ENCODE peak calls at places on chromosomes 6 and 20, in nine cellular contexts. S is thoracic aorta, W is neural progenitor cell, Y is cardiac fibroblast, D is Peyer's patch, E is GM12864, M is pancreas, U is adrenal gland, P is AG09309. L is an unnamed sample.

GRCh38 chr20:37801921-37802320 is 101.0 kb upstream of the VSTM2L start:
- DNase-seq in D (no peak), U (no peak), M (no peak), Y (peak), E (no peak), W (no peak), S (no peak), P (no peak), L (no peak)

GRCh38 chr6:160134779-160135547 is 13.3 kb downstream of the SLC22A1 start:
- DNase-seq in D (no peak), U (no peak), P (no peak), Y (no peak), S (no peak), W (no peak), M (no peak), E (no peak), L (peak)

GRCh38 chr6:13355969-13356368 is 27.6 kb upstream of the TBC1D7 start:
- DNase-seq in P (no peak), Y (no peak), D (no peak), M (no peak), W (no peak), U (no peak), S (no peak), E (peak), L (no peak)

GRCh38 chr6:39029156-39030011 is 19.2 kb upstream of the GLP1R start:
- DNase-seq in P (no peak), W (peak), U (peak), E (no peak), D (peak), S (no peak), Y (peak), M (no peak), L (no peak)

GRCh38 chr6:34890526-34890910 is 1.5 kb downstream of the ANKS1A start:
- DNase-seq in E (no peak), W (no peak), Y (no peak), D (no peak), P (no peak), M (no peak), S (no peak), U (no peak), L (no peak)

GRCh38 chr6:157089851-157090250 is 233.5 kb downstream of the TMEM242 start:
- DNase-seq in M (no peak), P (no peak), D (no peak), E (no peak), W (peak), U (no peak), Y (no peak), S (no peak), L (no peak)

GRCh38 chr20:17558154-17558940 is 11.5 kb upstream of the DSTN start:
- DNase-seq in U (peak), P (peak), S (peak), M (no peak), Y (peak), E (no peak), D (no peak), W (no peak), L (peak)

GRCh38 chr6:40439401-40439800 is 147.8 kb downstream of the LRFN2 start:
- DNase-seq in M (no peak), U (no peak), P (no peak), Y (no peak), E (no peak), S (no peak), W (no peak), D (no peak), L (no peak)

GRCh38 chr6:135722679-135723078 is 128.8 kb upstream of the PDE7B start:
- DNase-seq in P (peak), E (no peak), Y (peak), W (no peak), D (no peak), M (peak), U (no peak), S (no peak), L (no peak)

GRCh38 chr20:53940883-53941546 is 129.4 kb downstream of the BCAS1 start:
- DNase-seq in S (no peak), W (peak), U (no peak), Y (peak), D (no peak), E (no peak), P (peak), M (no peak), L (no peak)

GRCh38 chr6:123803862-123804681 is at the start of gene NKAIN2:
- DNase-seq in E (no peak), Y (no peak), U (no peak), M (no peak), S (no peak), W (peak), P (no peak), D (no peak), L (no peak)

GRCh38 chr6:153001767-153002612 is 519 bp downstream of the MTRF1L start:
- DNase-seq in W (peak), U (peak), D (no peak), P (no peak), Y (peak), E (no peak), M (peak), S (no peak), L (no peak)

GRCh38 chr6:53724501-53724900 is 58.9 kb upstream of the KLHL31 start:
- DNase-seq in E (no peak), Y (no peak), M (no peak), S (no peak), P (no peak), D (no peak), U (no peak), W (peak), L (no peak)

GRCh38 chr20:63182425-63182824 is 33.5 kb downstream of the YTHDF1 start:
- DNase-seq in Y (no peak), W (no peak), E (no peak), S (no peak), M (no peak), U (no peak), D (no peak), P (no peak), L (no peak)

GRCh38 chr6:134178230-134179044 is 126.0 kb upstream of the SLC2A12 start:
- DNase-seq in U (peak), M (peak), D (peak), E (no peak), Y (peak), W (peak), P (peak), S (peak), L (peak)

GRCh38 chr20:59748555-59749292 is 144.4 kb downstream of the PHACTR3 start:
- DNase-seq in U (peak), D (no peak), E (no peak), Y (peak), P (peak), W (no peak), S (no peak), M (no peak), L (no peak)

GRCh38 chr6:25354078-25354940 is 75.1 kb downstream of the CARMIL1 start:
- DNase-seq in U (no peak), P (peak), E (no peak), S (no peak), M (no peak), D (no peak), W (no peak), Y (peak), L (no peak)

GRCh38 chr6:84448331-84448730 is 220.9 kb upstream of the CEP162 start:
- DNase-seq in U (no peak), S (no peak), D (no peak), P (no peak), E (no peak), Y (peak), M (no peak), W (no peak), L (no peak)

GRCh38 chr6:14286144-14286543 is 168.6 kb downstream of the CD83 start:
- DNase-seq in U (peak), M (no peak), P (peak), E (no peak), D (no peak), W (no peak), Y (peak), S (no peak), L (no peak)

GRCh38 chr6:47780510-47781356 is 1.1 kb upstream of the OPN5 start:
- DNase-seq in D (no peak), W (peak), M (peak), P (peak), S (no peak), E (no peak), U (peak), Y (peak), L (no peak)

GRCh38 chr6:133817460-133818047 is 71.4 kb upstream of the TCF21 start:
- DNase-seq in S (no peak), U (peak), D (no peak), E (no peak), W (peak), M (no peak), Y (no peak), P (no peak), L (no peak)

GRCh38 chr6:158441639-158442308 is 118.1 kb upstream of the TMEM181 start:
- DNase-seq in S (no peak), E (no peak), D (no peak), W (no peak), U (peak), P (no peak), Y (peak), M (no peak), L (no peak)

GRCh38 chr6:34242252-34243130 is 5.8 kb downstream of the HMGA1 start:
- DNase-seq in U (peak), D (no peak), P (no peak), W (no peak), E (no peak), Y (no peak), S (no peak), M (no peak), L (peak)

GRCh38 chr6:3620937-3621336 is 130.6 kb downstream of the PXDC1 start:
- DNase-seq in S (no peak), M (no peak), P (no peak), D (no peak), W (no peak), Y (no peak), U (no peak), E (no peak), L (no peak)

GRCh38 chr6:26025047-26025893 is 62.0 kb upstream of the HFE start:
- DNase-seq in S (no peak), E (no peak), M (no peak), D (no peak), Y (peak), U (no peak), P (no peak), W (no peak), L (no peak)

GRCh38 chr6:32941412-32941784 is 570 bp upstream of the HLA-DMB start:
- DNase-seq in E (peak), D (no peak), P (no peak), M (no peak), Y (no peak), S (no peak), U (no peak), W (peak), L (no peak)

GRCh38 chr20:39429716-39430115 is 467.6 kb downstream of the DHX35 start:
- DNase-seq in Y (no peak), S (no peak), W (peak), U (peak), M (no peak), D (no peak), E (no peak), P (no peak), L (no peak)

GRCh38 chr20:50245561-50246366 is 55.1 kb downstream of the CEBPB start:
- DNase-seq in P (peak), U (no peak), E (no peak), S (no peak), Y (peak), M (no peak), W (no peak), D (no peak), L (no peak)

GRCh38 chr20:32443386-32443974 is 85.3 kb downstream of the ASXL1 start:
- DNase-seq in M (no peak), E (no peak), P (no peak), D (no peak), W (no peak), U (peak), Y (no peak), S (no peak), L (no peak)

GRCh38 chr6:4210619-4211419 is 75.4 kb upstream of the ECI2 start:
- DNase-seq in E (peak), D (peak), W (peak), S (no peak), Y (peak), U (peak), P (peak), M (no peak), L (no peak)

GRCh38 chr20:63538204-63539091 is 1.3 kb upstream of the PTK6 start:
- DNase-seq in Y (no peak), W (no peak), E (no peak), P (no peak), M (peak), D (peak), U (no peak), S (no peak), L (no peak)

GRCh38 chr6:158564243-158565121 is 4.6 kb downstream of the TMEM181 start:
- DNase-seq in U (peak), W (no peak), D (no peak), P (no peak), E (no peak), M (no peak), S (no peak), Y (no peak), L (no peak)

GRCh38 chr6:119436583-119436982 is 87.0 kb upstream of the MAN1A1 start:
- DNase-seq in Y (no peak), P (no peak), E (no peak), M (no peak), U (no peak), D (no peak), S (no peak), W (no peak), L (no peak)

GRCh38 chr6:104566411-104566810 is 293.3 kb downstream of the HACE1 start:
- DNase-seq in U (no peak), E (no peak), D (no peak), P (no peak), S (no peak), Y (no peak), W (no peak), M (no peak), L (no peak)

GRCh38 chr6:82842721-82843120 is 222.9 kb downstream of the UBE3D start:
- DNase-seq in W (no peak), D (no peak), M (no peak), E (no peak), Y (peak), S (no peak), P (peak), U (no peak), L (no peak)

GRCh38 chr6:136920216-136920857 is 1.8 kb upstream of the SLC35D3 start:
- DNase-seq in S (no peak), Y (no peak), U (no peak), W (peak), M (no peak), E (no peak), D (no peak), P (no peak), L (no peak)

GRCh38 chr6:136600818-136601217 is 50.6 kb upstream of the MAP7 start:
- DNase-seq in P (no peak), E (no peak), U (no peak), Y (no peak), M (no peak), S (no peak), W (no peak), D (no peak), L (no peak)

GRCh38 chr6:39243809-39244208 is 14.5 kb upstream of the KCNK5 start:
- DNase-seq in S (no peak), Y (no peak), D (no peak), U (peak), W (no peak), E (no peak), M (no peak), P (no peak), L (no peak)

DNA sequence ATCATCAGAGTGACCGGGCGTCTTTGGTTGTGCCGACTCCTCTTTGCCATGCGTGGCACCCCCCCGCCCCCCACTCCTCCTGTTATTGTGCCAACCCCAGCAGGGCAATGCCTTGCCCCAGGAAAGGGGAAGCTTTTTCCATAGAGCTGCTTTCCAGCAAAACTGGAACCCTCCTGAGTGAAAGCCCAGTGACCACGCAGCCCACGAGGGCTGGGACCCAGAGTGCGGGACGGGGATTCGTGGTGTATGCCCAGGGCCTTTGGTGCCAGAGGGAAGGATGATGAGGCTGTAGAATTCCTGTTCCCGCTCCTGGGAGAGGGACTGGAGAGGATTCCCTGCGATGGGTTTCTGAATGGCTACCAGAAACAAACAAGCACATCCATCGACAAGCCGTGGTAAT is 116.8 kb upstream of the BACH2 start:
- DNase-seq in P (no peak), U (no peak), S (no peak), D (no peak), Y (no peak), E (no peak), M (no peak), W (no peak), L (no peak)
- H3K4me3 ChIP-seq in P (no peak), U (no peak), S (peak), D (no peak), Y (no peak), E (no peak), M (no peak), W (peak), L (peak)

GRCh38 chr6:10949579-10950490 is 63.0 kb downstream of the SYCP2L start:
- DNase-seq in D (no peak), S (no peak), U (no peak), P (no peak), Y (no peak), E (no peak), M (no peak), W (no peak), L (no peak)

GRCh38 chr6:10957414-10957886 is 70.6 kb downstream of the SYCP2L start:
- DNase-seq in E (no peak), U (no peak), W (no peak), S (no peak), D (no peak), P (no peak), M (no peak), Y (no peak), L (no peak)

GRCh38 chr6:10951675-10952282 is 64.9 kb downstream of the SYCP2L start:
- DNase-seq in E (no peak), P (peak), W (peak), M (no peak), S (no peak), D (no peak), U (no peak), Y (peak), L (no peak)

GRCh38 chr6:10956776-10957175 is 69.9 kb downstream of the SYCP2L start:
- DNase-seq in M (no peak), P (no peak), D (no peak), W (no peak), E (no peak), U (no peak), Y (no peak), S (no peak), L (no peak)

GRCh38 chr6:10954590-10955010 is 67.7 kb downstream of the SYCP2L start:
- DNase-seq in M (peak), D (peak), P (peak), Y (peak), U (peak), E (peak), W (peak), S (no peak), L (peak)
- TF ChIP-seq CTCF in M (peak), D (no peak), P (peak), Y (peak), U (peak), E (peak), W (peak), S (peak), L (peak)

GRCh38 chr6:93685494-93685893 is 266.1 kb upstream of the EPHA7 start:
- DNase-seq in S (no peak), Y (no peak), E (no peak), D (no peak), M (no peak), P (no peak), U (no peak), W (no peak), L (no peak)

GRCh38 chr6:93679836-93680235 is 260.5 kb upstream of the EPHA7 start:
- DNase-seq in Y (peak), E (no peak), U (no peak), D (no peak), P (no peak), W (no peak), M (no peak), S (no peak), L (no peak)

GRCh38 chr6:93678841-93679454 is 259.6 kb upstream of the EPHA7 start:
- DNase-seq in M (no peak), Y (peak), S (no peak), P (no peak), U (no peak), D (no peak), W (no peak), E (no peak), L (no peak)

GRCh38 chr6:93684339-93684738 is 265.0 kb upstream of the EPHA7 start:
- DNase-seq in W (no peak), S (no peak), Y (no peak), U (no peak), P (no peak), D (no peak), E (no peak), M (no peak), L (no peak)
- H3K4me3 ChIP-seq in W (no peak), S (no peak), Y (no peak), U (no peak), P (no peak), D (no peak), E (no peak), M (no peak), L (no peak)

GRCh38 chr6:50555982-50556381 is 157.3 kb upstream of the TFAP2D start:
- DNase-seq in U (no peak), P (no peak), E (no peak), Y (no peak), W (no peak), D (no peak), M (no peak), S (no peak), L (no peak)
- TF ChIP-seq CTCF in U (no peak), P (no peak), E (no peak), Y (no peak), W (no peak), D (no peak), M (no peak), S (no peak), L (no peak)

DNA sequence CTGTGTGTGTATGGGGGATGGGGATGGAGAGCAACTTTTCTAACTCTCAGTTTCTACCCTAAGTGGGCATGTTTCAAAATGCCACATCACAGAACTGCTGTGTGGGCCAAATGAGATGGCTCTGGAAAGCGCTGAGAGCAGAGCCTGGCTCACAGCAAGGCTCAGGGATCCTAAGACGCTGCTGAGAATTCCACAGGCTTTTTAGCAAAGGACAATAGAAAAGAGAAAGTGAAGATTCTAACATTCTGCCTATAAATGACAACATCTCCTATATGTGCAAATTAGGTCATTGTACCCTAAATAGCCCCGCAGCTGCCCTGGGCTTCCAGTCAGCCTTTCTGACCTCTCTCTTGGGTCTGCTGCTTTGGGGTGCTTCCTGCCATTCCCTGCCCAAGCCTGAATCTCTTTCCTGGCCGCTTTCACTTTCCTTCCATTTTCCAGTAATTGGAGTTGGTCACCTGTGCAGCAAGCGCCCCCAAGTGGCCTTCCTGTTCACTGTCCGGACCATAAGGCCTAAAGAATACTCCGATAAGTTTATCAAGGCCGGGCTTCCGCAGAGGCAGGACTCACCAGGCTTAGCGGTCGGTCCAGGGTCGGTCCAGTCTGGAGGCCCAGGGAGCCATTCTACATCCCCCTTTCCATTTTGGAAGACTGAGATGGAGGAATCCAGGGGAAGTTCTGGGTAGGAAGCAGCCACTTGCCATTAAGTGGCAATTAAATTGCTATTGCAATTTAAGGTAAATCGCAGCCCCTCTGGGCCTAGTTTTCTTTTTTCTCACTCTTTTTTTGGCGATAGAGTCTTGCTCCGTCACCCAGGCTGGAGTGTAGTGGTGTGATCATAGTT is 6.7 kb upstream of the DDR1 start:
- DNase-seq in S (peak), Y (peak), D (peak), P (peak), E (peak), U (peak), W (peak), M (peak), L (peak)
- H3K4me3 ChIP-seq in S (peak), Y (peak), D (peak), P (peak), E (peak), U (no peak), W (no peak), M (peak), L (peak)